ENCODE peak calls at places on chromosomes 5 and 9, in eight cellular contexts. One of them, this sample, is unnamed.

GRCh38 chr9:121550569-121551512 is 51.2 kb upstream of the GGTA1 start:
- DNase-seq in AML-193: peak
- DNase-seq in stimulated activated naive CD4-positive, alpha-beta T cell: peak
- DNase-seq in RWPE1: peak
- DNase-seq in NCI-H510A treated with DMSO at 0.1 percent for 48 hours: peak
- DNase-seq in lower lobe of right lung: peak
- DNase-seq in cardiac muscle cell: peak
- DNase-seq in AG10803: peak
- DNase-seq in this sample: peak

GRCh38 chr9:99822596-99823391 is 1.1 kb downstream of the NR4A3 start:
- DNase-seq in stimulated activated naive CD4-positive, alpha-beta T cell: peak
- DNase-seq in AG10803: peak
- DNase-seq in cardiac muscle cell: peak
- DNase-seq in NCI-H510A treated with DMSO at 0.1 percent for 48 hours: peak
- DNase-seq in AML-193: no peak
- DNase-seq in RWPE1: peak
- DNase-seq in lower lobe of right lung: peak
- DNase-seq in this sample: peak

GRCh38 chr9:98993570-98993945 is 49.9 kb downstream of the COL15A1 start:
- DNase-seq in AML-193: no peak
- DNase-seq in cardiac muscle cell: no peak
- DNase-seq in RWPE1: no peak
- DNase-seq in lower lobe of right lung: peak
- DNase-seq in stimulated activated naive CD4-positive, alpha-beta T cell: no peak
- DNase-seq in AG10803: no peak
- DNase-seq in NCI-H510A treated with DMSO at 0.1 percent for 48 hours: no peak
- DNase-seq in this sample: no peak

GRCh38 chr9:136488247-136489214 is 5.7 kb upstream of the SEC16A start:
- DNase-seq in AG10803: no peak
- DNase-seq in cardiac muscle cell: peak
- DNase-seq in lower lobe of right lung: peak
- DNase-seq in stimulated activated naive CD4-positive, alpha-beta T cell: peak
- DNase-seq in AML-193: peak
- DNase-seq in NCI-H510A treated with DMSO at 0.1 percent for 48 hours: peak
- DNase-seq in RWPE1: peak
- DNase-seq in this sample: peak

GRCh38 chr9:127318651-127319167 is 54.1 kb downstream of the GARNL3 start:
- DNase-seq in AML-193: no peak
- DNase-seq in cardiac muscle cell: peak
- DNase-seq in AG10803: peak
- DNase-seq in stimulated activated naive CD4-positive, alpha-beta T cell: no peak
- DNase-seq in NCI-H510A treated with DMSO at 0.1 percent for 48 hours: peak
- DNase-seq in RWPE1: no peak
- DNase-seq in lower lobe of right lung: no peak
- DNase-seq in this sample: no peak

GRCh38 chr9:93263334-93264229 is 79.6 kb downstream of the WNK2 start:
- DNase-seq in NCI-H510A treated with DMSO at 0.1 percent for 48 hours: no peak
- DNase-seq in AML-193: no peak
- DNase-seq in AG10803: no peak
- DNase-seq in stimulated activated naive CD4-positive, alpha-beta T cell: no peak
- DNase-seq in lower lobe of right lung: peak
- DNase-seq in cardiac muscle cell: no peak
- DNase-seq in RWPE1: no peak
- DNase-seq in this sample: no peak

GRCh38 chr9:23582836-23583235 is 243.2 kb downstream of the ELAVL2 start:
- DNase-seq in AG10803: no peak
- DNase-seq in lower lobe of right lung: no peak
- DNase-seq in RWPE1: peak
- DNase-seq in AML-193: no peak
- DNase-seq in cardiac muscle cell: no peak
- DNase-seq in stimulated activated naive CD4-positive, alpha-beta T cell: no peak
- DNase-seq in NCI-H510A treated with DMSO at 0.1 percent for 48 hours: no peak
- DNase-seq in this sample: no peak

GRCh38 chr9:81317939-81318338 is 371.4 kb downstream of the TLE1 start:
- DNase-seq in stimulated activated naive CD4-positive, alpha-beta T cell: no peak
- DNase-seq in lower lobe of right lung: no peak
- DNase-seq in NCI-H510A treated with DMSO at 0.1 percent for 48 hours: no peak
- DNase-seq in cardiac muscle cell: no peak
- DNase-seq in AG10803: no peak
- DNase-seq in AML-193: no peak
- DNase-seq in RWPE1: no peak
- DNase-seq in this sample: peak

GRCh38 chr5:118605761-118606160 is 382.6 kb downstream of the DTWD2 start:
- DNase-seq in AML-193: no peak
- DNase-seq in lower lobe of right lung: no peak
- DNase-seq in AG10803: no peak
- DNase-seq in cardiac muscle cell: no peak
- DNase-seq in NCI-H510A treated with DMSO at 0.1 percent for 48 hours: no peak
- DNase-seq in RWPE1: no peak
- DNase-seq in stimulated activated naive CD4-positive, alpha-beta T cell: no peak
- DNase-seq in this sample: no peak

GRCh38 chr5:135185461-135186075 is 151.5 kb upstream of the PITX1 start:
- DNase-seq in AML-193: no peak
- DNase-seq in NCI-H510A treated with DMSO at 0.1 percent for 48 hours: no peak
- DNase-seq in RWPE1: no peak
- DNase-seq in AG10803: peak
- DNase-seq in stimulated activated naive CD4-positive, alpha-beta T cell: no peak
- DNase-seq in lower lobe of right lung: no peak
- DNase-seq in cardiac muscle cell: peak
- DNase-seq in this sample: peak

This sample was measured in adipocyte.